ENCODE peak calls at places on chromosomes 16 and 17, in four cellular contexts. Q is cardiac muscle cell; P is GM19239; A is activated T-cell treated with anti-CD3 and anti-CD28 coated beads, Interleukin-2, amount 50 U/mL, for 24 hours. B is an unnamed sample.
A peak's percentile ranks its signal among the peaks of the same experiment; 100 is the strongest.

GRCh38 chr16:77112701-77113100 is 78.3 kb upstream of the MON1B start:
- DNase-seq in Q (no peak), P (no peak), A (no peak), B (no peak)

GRCh38 chr17:57389474-57389873 is 133.2 kb downstream of the MSI2 start:
- DNase-seq in Q (no peak), P (no peak), A (no peak), B (no peak)

GRCh38 chr17:55053855-55054254 is 85.3 kb downstream of the STXBP4 start:
- DNase-seq in Q (no peak), P (no peak), A (no peak), B (no peak)

GRCh38 chr17:55177159-55177913 is 87.4 kb upstream of the HLF start:
- DNase-seq in Q (peak; percentile 5), P (no peak), A (no peak), B (no peak)

GRCh38 chr17:78485416-78486168 is 91.6 kb downstream of the DNAH17 start:
- DNase-seq in Q (no peak), P (no peak), A (no peak), B (no peak)

GRCh38 chr17:54785643-54786258 is 114.9 kb upstream of the TOM1L1 start:
- DNase-seq in Q (no peak), P (no peak), A (no peak), B (no peak)

GRCh38 chr17:1008008-1008761 is 11.3 kb downstream of the TIMM22 start:
- DNase-seq in Q (no peak), P (no peak), A (no peak), B (no peak)

GRCh38 chr16:8861563-8862308 is 7.1 kb downstream of the CARHSP1 start:
- DNase-seq in Q (no peak), P (no peak), A (no peak), B (no peak)

GRCh38 chr16:89346869-89347268 is 129.4 kb downstream of the ZNF778 start:
- DNase-seq in Q (no peak), P (no peak), A (no peak), B (no peak)

GRCh38 chr17:62664336-62665120 is 37.1 kb downstream of the MRC2 start:
- DNase-seq in Q (no peak), P (no peak), A (no peak), B (no peak)

GRCh38 chr17:29585080-29585751 is 4.2 kb downstream of the GIT1 start:
- DNase-seq in Q (no peak), P (no peak), A (no peak), B (no peak)

GRCh38 chr17:72764632-72765041 is 327.9 kb downstream of the SLC39A11 start:
- DNase-seq in Q (no peak), P (no peak), A (no peak), B (no peak)

B was measured in GM12864.